ENCODE peak calls at places on chromosomes 11 and 22, in four cellular contexts. One of them, this sample, is unnamed.

GRCh38 chr11:74815966-74816365 is 67.3 kb downstream of the RNF169 start:
- DNase-seq in activated B cell treated with CpG ODN at 0.5 μM for 24 hours: no peak
- DNase-seq in LNCaP clone FGC: no peak
- DNase-seq in brain pericyte: no peak
- DNase-seq in this sample: no peak

GRCh38 chr11:76604652-76605241 is 65.8 kb downstream of the LRRC32 start:
- DNase-seq in activated B cell treated with CpG ODN at 0.5 μM for 24 hours: no peak
- DNase-seq in LNCaP clone FGC: peak
- DNase-seq in brain pericyte: no peak
- DNase-seq in this sample: no peak

GRCh38 chr11:44036811-44037657 is 10.7 kb upstream of the ACCSL start:
- DNase-seq in activated B cell treated with CpG ODN at 0.5 μM for 24 hours: no peak
- DNase-seq in LNCaP clone FGC: peak
- DNase-seq in brain pericyte: peak
- DNase-seq in this sample: no peak

GRCh38 chr11:11731311-11732083 is 109.7 kb upstream of the GALNT18 start:
- DNase-seq in activated B cell treated with CpG ODN at 0.5 μM for 24 hours: no peak
- DNase-seq in LNCaP clone FGC: no peak
- DNase-seq in brain pericyte: no peak
- DNase-seq in this sample: no peak

GRCh38 chr11:108609681-108610080 is 16.1 kb upstream of the EXPH5 start:
- DNase-seq in activated B cell treated with CpG ODN at 0.5 μM for 24 hours: no peak
- DNase-seq in LNCaP clone FGC: no peak
- DNase-seq in brain pericyte: no peak
- DNase-seq in this sample: no peak

GRCh38 chr11:96694338-96694737 is 304.5 kb downstream of the JRKL start:
- DNase-seq in activated B cell treated with CpG ODN at 0.5 μM for 24 hours: no peak
- DNase-seq in LNCaP clone FGC: no peak
- DNase-seq in brain pericyte: no peak
- DNase-seq in this sample: no peak

GRCh38 chr11:60992842-60993409 is 21.4 kb downstream of the CD6 start:
- DNase-seq in activated B cell treated with CpG ODN at 0.5 μM for 24 hours: no peak
- DNase-seq in LNCaP clone FGC: no peak
- DNase-seq in brain pericyte: no peak
- DNase-seq in this sample: no peak

GRCh38 chr22:48756146-48757111 is 1071.2 kb downstream of the BRD1 start:
- DNase-seq in activated B cell treated with CpG ODN at 0.5 μM for 24 hours: no peak
- DNase-seq in LNCaP clone FGC: no peak
- DNase-seq in brain pericyte: no peak
- DNase-seq in this sample: no peak

GRCh38 chr22:19343470-19343869 is 52.0 kb upstream of the CLTCL1 start:
- DNase-seq in activated B cell treated with CpG ODN at 0.5 μM for 24 hours: no peak
- DNase-seq in LNCaP clone FGC: no peak
- DNase-seq in brain pericyte: no peak
- DNase-seq in this sample: no peak

GRCh38 chr11:73210916-73211667 is 7.0 kb upstream of the P2RY2 start:
- DNase-seq in activated B cell treated with CpG ODN at 0.5 μM for 24 hours: no peak
- DNase-seq in LNCaP clone FGC: no peak
- DNase-seq in brain pericyte: no peak
- DNase-seq in this sample: no peak

This sample was measured in effector memory CD4-positive, alpha-beta T cell.